ENCODE peak calls at places on chromosomes 7 and 10, in ten cellular contexts. S is spleen; U is IMR-90; D is GM10248; L is cardiac muscle cell; X is heart right ventricle; V is AG09319; N is CD4-positive, alpha-beta T cell; Q is D721Med; W is AG09309. H is an unnamed sample.

GRCh38 chr7:140723002-140723401 is 26.5 kb downstream of the NDUFB2 start:
- DNase-seq in W (no peak), L (no peak), V (no peak), D (no peak), X (no peak), N (peak), Q (no peak), U (no peak), S (no peak), H (no peak)

GRCh38 chr7:51187941-51188340 is 128.7 kb downstream of the COBL start:
- DNase-seq in S (peak), W (no peak), U (no peak), V (no peak), N (no peak), Q (peak), L (peak), X (peak), D (no peak), H (no peak)

GRCh38 chr7:106767498-106768323 is 97.4 kb upstream of the PIK3CG start:
- DNase-seq in Q (no peak), L (no peak), X (no peak), W (no peak), U (peak), D (no peak), S (no peak), N (no peak), V (peak), H (no peak)

GRCh38 chr10:12333382-12334185 is 15.8 kb upstream of the CAMK1D start:
- DNase-seq in D (peak), L (no peak), W (peak), Q (no peak), S (peak), N (no peak), V (peak), X (peak), U (peak), H (peak)

GRCh38 chr7:81273601-81274397 is 354.9 kb upstream of the SEMA3C start:
- DNase-seq in U (no peak), S (peak), N (no peak), Q (no peak), W (no peak), V (no peak), X (no peak), D (no peak), L (no peak), H (no peak)

GRCh38 chr7:76364198-76364584 is 5.4 kb upstream of the YWHAG start:
- DNase-seq in D (no peak), N (no peak), Q (no peak), L (no peak), S (no peak), V (no peak), X (peak), U (peak), W (no peak), H (no peak)

GRCh38 chr7:115782716-115783460 is 247.7 kb downstream of the TFEC start:
- DNase-seq in U (no peak), X (no peak), D (no peak), W (peak), V (peak), L (no peak), N (no peak), S (no peak), Q (no peak), H (no peak)

GRCh38 chr7:106768324-106768751 is 96.7 kb upstream of the PIK3CG start:
- DNase-seq in S (no peak), V (peak), Q (no peak), W (no peak), D (no peak), L (no peak), U (no peak), N (no peak), X (no peak), H (no peak)

GRCh38 chr7:149373089-149373488 is 87.8 kb downstream of the ZNF777 start:
- DNase-seq in N (no peak), V (no peak), X (no peak), Q (no peak), U (no peak), W (no peak), D (no peak), S (no peak), L (no peak), H (no peak)

GRCh38 chr7:106064836-106065559 is 47.1 kb downstream of the SYPL1 start:
- DNase-seq in L (no peak), U (peak), S (peak), W (peak), Q (no peak), D (no peak), X (peak), V (peak), N (no peak), H (peak)

GRCh38 chr10:33963656-33964175 is 629.2 kb upstream of the NRP1 start:
- DNase-seq in N (no peak), X (no peak), S (no peak), Q (no peak), V (no peak), D (no peak), U (peak), W (peak), L (no peak), H (no peak)

GRCh38 chr10:68154211-68154497 is 44.9 kb downstream of the MYPN start:
- DNase-seq in W (no peak), Q (no peak), L (peak), S (peak), V (no peak), X (peak), U (peak), D (no peak), N (no peak), H (no peak)

GRCh38 chr10:82477776-82478175 is 602.8 kb downstream of the NRG3 start:
- DNase-seq in N (no peak), X (no peak), U (no peak), D (no peak), W (no peak), L (no peak), Q (peak), V (no peak), S (no peak), H (no peak)

GRCh38 chr10:1057106-1057657 is 997 bp downstream of the WDR37 start:
- DNase-seq in Q (no peak), X (peak), U (no peak), N (no peak), S (no peak), W (no peak), L (peak), V (no peak), D (no peak), H (no peak)

GRCh38 chr10:44864042-44864436 is 47.1 kb upstream of the TMEM72 start:
- DNase-seq in W (no peak), N (no peak), V (no peak), D (no peak), S (no peak), L (peak), Q (no peak), X (no peak), U (no peak), H (peak)

GRCh38 chr7:95917622-95918021 is 145.3 kb downstream of the DYNC1I1 start:
- DNase-seq in S (no peak), Q (no peak), L (no peak), D (no peak), W (no peak), X (no peak), N (no peak), U (no peak), V (no peak), H (no peak)

GRCh38 chr7:38451840-38452239 is 178.4 kb upstream of the TARP start:
- DNase-seq in V (no peak), W (peak), D (no peak), X (no peak), U (peak), N (no peak), S (no peak), Q (no peak), L (peak), H (no peak)

GRCh38 chr7:31747553-31747952 is 60.5 kb downstream of the PPP1R17 start:
- DNase-seq in U (no peak), D (no peak), S (no peak), V (no peak), X (no peak), Q (no peak), L (no peak), N (no peak), W (no peak), H (no peak)

DNA sequence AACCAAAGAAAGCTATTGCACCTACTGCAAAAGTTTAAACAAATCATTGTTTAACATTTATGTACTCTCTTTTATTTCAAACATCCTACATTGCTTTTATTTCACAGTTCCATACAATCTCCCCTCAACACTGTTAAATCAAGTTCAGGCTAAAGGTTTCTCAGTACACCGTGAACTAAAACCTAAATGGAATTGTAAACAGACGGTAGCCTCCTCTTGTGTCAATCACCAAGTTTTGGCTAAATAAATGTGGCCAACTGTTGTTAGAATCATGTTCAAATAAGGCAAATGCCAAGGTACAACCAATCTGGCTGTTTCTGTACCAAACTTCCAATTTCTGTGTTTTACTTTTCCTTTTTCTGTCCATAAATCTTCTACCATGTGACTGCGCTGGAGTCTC is 723.7 kb upstream of the LRRTM3 start:
- DNase-seq in L (no peak), S (no peak), W (no peak), U (no peak), V (no peak), N (no peak), D (no peak), X (no peak), Q (no peak), H (no peak)
- TF ChIP-seq CTCF in L (no peak), S (no peak), W (no peak), U (no peak), V (no peak), N (no peak), D (no peak), X (no peak), Q (no peak), H (no peak)

GRCh38 chr10:43407576-43408330 is 1.2 kb downstream of the HNRNPF start:
- DNase-seq in D (peak), V (peak), U (peak), W (peak), L (peak), N (peak), X (peak), S (peak), Q (no peak), H (peak)
- TF ChIP-seq CTCF in D (peak), V (peak), U (peak), W (peak), L (peak), N (peak), X (no peak), S (peak), Q (no peak), H (no peak)

GRCh38 chr7:133275008-133275407 is 22.1 kb downstream of the EXOC4 start:
- DNase-seq in U (no peak), D (no peak), X (no peak), L (no peak), N (no peak), S (no peak), V (no peak), W (no peak), Q (no peak), H (no peak)
- TF ChIP-seq CTCF in U (no peak), D (no peak), X (no peak), L (no peak), N (no peak), S (no peak), V (no peak), W (no peak), Q (no peak), H (no peak)

GRCh38 chr7:26617066-26617465 is 247.3 kb downstream of the SKAP2 start:
- DNase-seq in D (no peak), Q (no peak), V (no peak), L (no peak), U (no peak), S (no peak), N (no peak), W (no peak), X (no peak), H (no peak)
- TF ChIP-seq CTCF in D (no peak), Q (no peak), V (no peak), L (no peak), U (no peak), S (no peak), N (no peak), W (no peak), X (no peak), H (no peak)